ENCODE peak calls at places on chromosomes 13 and 19, in eight cellular contexts. B is AG04450; C is stimulated activated CD8-positive, alpha-beta memory T cell treated with anti-CD3 and anti-CD28 coated beads, Interleukin-2, amount 100 ng/mL, for 48 hours; H is pancreas; P is body of pancreas; Y is posterior cingulate gyrus; T is HFFc6; Z is IMR-90. W is an unnamed sample.

GRCh38 chr13:62320129-62320724 is 904.6 kb upstream of the PCDH20 start:
- DNase-seq in C (no peak), B (peak; percentile 42), Y (no peak), Z (peak; percentile 75), P (no peak), H (no peak), T (peak; percentile 7), W (no peak)

GRCh38 chr13:85652536-85652935 is 146.7 kb downstream of the SLITRK6 start:
- DNase-seq in P (no peak), T (no peak), Z (no peak), Y (no peak), C (no peak), H (no peak), B (no peak), W (no peak)

GRCh38 chr13:99351772-99352171 is 44.6 kb upstream of the GPR183 start:
- DNase-seq in C (no peak), Y (no peak), P (no peak), H (no peak), B (no peak), T (no peak), Z (no peak), W (no peak)

GRCh38 chr13:40813662-40814454 is 24.4 kb downstream of the SLC25A15 start:
- DNase-seq in P (peak; percentile 46), H (no peak), Z (peak; percentile 34), T (peak; percentile 23), Y (no peak), B (no peak), C (no peak), W (peak; percentile 44)

GRCh38 chr19:50728084-50728737 is 5.0 kb downstream of the CLEC11A start:
- DNase-seq in T (no peak), B (no peak), Y (peak; percentile 78), Z (peak; percentile 75), P (peak; percentile 51), H (peak; percentile 35), C (peak; percentile 86), W (peak; percentile 99)

GRCh38 chr19:29232315-29232852 is 19.4 kb upstream of the UQCRFS1 start:
- DNase-seq in Y (no peak), B (no peak), C (no peak), P (no peak), Z (no peak), T (no peak), H (no peak), W (no peak)

GRCh38 chr13:25494708-25495411 is 123.1 kb downstream of the ATP8A2 start:
- DNase-seq in Y (no peak), H (no peak), C (no peak), T (no peak), Z (no peak), P (no peak), B (no peak), W (no peak)

GRCh38 chr13:82636119-82636518 is 1246.2 kb downstream of the SLITRK1 start:
- DNase-seq in H (no peak), Z (peak; percentile 9), Y (no peak), P (no peak), B (no peak), T (peak; percentile 5), C (no peak), W (no peak)

GRCh38 chr19:45168767-45169351 is 8.1 kb upstream of the NKPD1 start:
- DNase-seq in T (no peak), B (no peak), H (no peak), Z (no peak), C (no peak), P (no peak), Y (no peak), W (no peak)

GRCh38 chr13:54965881-54966280 is 1937.3 kb downstream of the OLFM4 start:
- DNase-seq in C (no peak), T (no peak), P (no peak), Y (no peak), Z (no peak), H (no peak), B (no peak), W (no peak)

GRCh38 chr13:113359556-113359955 is 4.4 kb downstream of the GRTP1 start:
- DNase-seq in B (no peak), C (no peak), Z (no peak), H (no peak), T (no peak), Y (no peak), P (no peak), W (no peak)

GRCh38 chr13:47859129-47859528 is 141.9 kb downstream of the SUCLA2 start:
- DNase-seq in T (no peak), Z (no peak), B (no peak), C (no peak), Y (no peak), P (no peak), H (no peak), W (no peak)

GRCh38 chr19:17076539-17076919 is 952 bp downstream of the MYO9B start:
- DNase-seq in C (no peak), Y (no peak), Z (no peak), B (no peak), H (no peak), P (no peak), T (no peak), W (no peak)

GRCh38 chr13:32150794-32151193 is 119.2 kb downstream of the FRY start:
- DNase-seq in H (no peak), Y (no peak), B (no peak), C (no peak), T (peak; percentile 15), P (peak; percentile 25), Z (peak; percentile 54), W (no peak)

GRCh38 chr19:18427752-18428131 is 8.5 kb downstream of the SSBP4 start:
- DNase-seq in Y (no peak), H (no peak), T (no peak), P (no peak), C (no peak), B (no peak), Z (no peak), W (no peak)

GRCh38 chr13:25180450-25180794 is 8.3 kb upstream of the AMER2 start:
- DNase-seq in H (no peak), P (no peak), B (no peak), Z (no peak), C (no peak), Y (no peak), T (no peak), W (no peak)

GRCh38 chr13:28805193-28805819 is 14.8 kb upstream of the MTUS2 start:
- DNase-seq in B (no peak), T (peak; percentile 11), P (no peak), Z (no peak), Y (no peak), C (peak; percentile 44), H (no peak), W (peak; percentile 65)

GRCh38 chr13:27988520-27988919 is at the start of gene URAD:
- DNase-seq in B (no peak), Z (no peak), H (no peak), P (no peak), T (no peak), Y (no peak), C (no peak), W (no peak)

GRCh38 chr19:10295305-10295846 is 5.6 kb downstream of the ICAM5 start:
- DNase-seq in C (no peak), Y (no peak), B (no peak), T (no peak), H (no peak), Z (no peak), P (no peak), W (peak; percentile 60)

GRCh38 chr13:108947551-108948030 is 318.2 kb downstream of the MYO16 start:
- DNase-seq in B (no peak), H (no peak), Z (peak; percentile 30), T (peak; percentile 1), P (no peak), Y (no peak), C (no peak), W (no peak)

GRCh38 chr13:73610799-73611592 is 523.2 kb downstream of the KLF12 start:
- DNase-seq in T (no peak), P (no peak), Z (no peak), H (no peak), Y (no peak), C (no peak), B (no peak), W (no peak)

GRCh38 chr19:10116085-10116865 is 3.4 kb downstream of the EIF3G start:
- DNase-seq in C (no peak), P (no peak), Z (no peak), T (no peak), Y (no peak), H (no peak), B (no peak), W (no peak)

GRCh38 chr19:48484247-48484893 is 15.2 kb downstream of the CYTH2 start:
- DNase-seq in Y (no peak), Z (no peak), T (no peak), H (no peak), C (no peak), B (no peak), P (no peak), W (no peak)

GRCh38 chr19:48506138-48506733 is 5.4 kb downstream of the LMTK3 start:
- DNase-seq in B (no peak), P (no peak), T (peak; percentile 45), H (no peak), C (no peak), Z (peak; percentile 47), Y (no peak), W (peak; percentile 33)

GRCh38 chr19:4914736-4915501 is 5.6 kb downstream of the UHRF1 start:
- DNase-seq in P (no peak), Z (peak; percentile 69), C (peak; percentile 62), B (peak; percentile 21), T (peak; percentile 76), H (no peak), Y (no peak), W (no peak)

GRCh38 chr19:2582984-2583956 is 107.3 kb downstream of the GADD45B start:
- DNase-seq in C (no peak), Y (no peak), B (no peak), H (no peak), T (no peak), Z (no peak), P (no peak), W (no peak)

GRCh38 chr19:17489392-17490030 is 19.2 kb downstream of the SLC27A1 start:
- DNase-seq in C (no peak), T (no peak), P (no peak), H (no peak), B (no peak), Z (no peak), Y (no peak), W (no peak)

GRCh38 chr13:44406617-44407016 is 33.0 kb downstream of the SERP2 start:
- DNase-seq in B (no peak), H (no peak), C (no peak), P (no peak), Z (no peak), Y (no peak), T (no peak), W (no peak)

GRCh38 chr13:30654430-30654829 is 36.7 kb downstream of the USPL1 start:
- DNase-seq in H (no peak), C (no peak), B (no peak), Z (no peak), Y (no peak), T (no peak), P (no peak), W (no peak)

GRCh38 chr19:42270346-42271044 is 1.4 kb downstream of the CIC start:
- DNase-seq in H (peak; percentile 63), Y (no peak), T (peak; percentile 82), B (no peak), P (peak; percentile 54), Z (no peak), C (peak; percentile 52), W (no peak)

GRCh38 chr19:5154129-5154798 is 185.4 kb downstream of the KDM4B start:
- DNase-seq in Z (no peak), P (peak; percentile 62), H (no peak), T (no peak), Y (no peak), C (peak; percentile 45), B (no peak), W (peak; percentile 79)

GRCh38 chr13:111977184-111977516 is 89.8 kb upstream of the SOX1 start:
- DNase-seq in Y (no peak), T (no peak), P (no peak), Z (no peak), H (no peak), C (no peak), B (no peak), W (no peak)

GRCh38 chr19:2166741-2167738 is 3.3 kb downstream of the DOT1L start:
- DNase-seq in Z (peak; percentile 67), P (peak; percentile 81), C (no peak), H (peak; percentile 86), Y (peak; percentile 48), T (peak; percentile 58), B (no peak), W (peak; percentile 65)

GRCh38 chr13:81540777-81541176 is 1199.9 kb upstream of the SPRY2 start:
- DNase-seq in P (no peak), T (peak; percentile 1), B (no peak), C (no peak), Y (no peak), H (no peak), Z (no peak), W (no peak)